ENCODE peak calls at places on chromosomes 5 and 9, in six cellular contexts. F, T, K, B, P and X are unnamed samples.

GRCh38 chr9:89969156-89969566 is 364.3 kb downstream of the GADD45G start:
- DNase-seq in K (no peak), T (no peak), P (no peak), F (no peak), B (no peak), X (no peak)

GRCh38 chr5:56289602-56289987 is 56.5 kb upstream of the ANKRD55 start:
- DNase-seq in F (no peak), B (no peak), T (no peak), P (no peak), K (no peak), X (no peak)

GRCh38 chr5:54704341-54704740 is 186.8 kb downstream of the SNX18 start:
- DNase-seq in F (no peak), T (no peak), B (no peak), K (no peak), P (no peak), X (no peak)

GRCh38 chr9:126471084-126471611 is 142.6 kb upstream of the LMX1B start:
- DNase-seq in F (peak), T (no peak), K (no peak), B (no peak), P (peak), X (no peak)

GRCh38 chr5:122500245-122501086 is 188.4 kb downstream of the SNCAIP start:
- DNase-seq in K (peak), T (no peak), B (no peak), P (no peak), F (peak), X (peak)

GRCh38 chr5:76270214-76270613 is 132.9 kb upstream of the IQGAP2 start:
- DNase-seq in F (no peak), P (peak), K (no peak), T (no peak), B (no peak), X (no peak)

GRCh38 chr9:123269316-123269715 is 930 bp upstream of the STRBP start:
- DNase-seq in P (no peak), B (no peak), K (no peak), T (no peak), F (no peak), X (peak)

GRCh38 chr5:95779611-95780010 is 42.9 kb downstream of the GLRX start:
- DNase-seq in B (no peak), P (no peak), K (no peak), T (no peak), F (peak), X (no peak)

GRCh38 chr9:111481885-111482636 is 2.1 kb downstream of the ECPAS start:
- DNase-seq in B (peak), T (no peak), P (no peak), K (no peak), F (peak), X (no peak)

GRCh38 chr9:80775515-80775914 is 913.8 kb downstream of the TLE1 start:
- DNase-seq in K (no peak), T (no peak), B (no peak), F (peak), P (no peak), X (no peak)

GRCh38 chr5:89864941-89865340 is 544.6 kb downstream of the CETN3 start:
- DNase-seq in B (peak), P (no peak), K (no peak), F (no peak), T (no peak), X (no peak)

GRCh38 chr5:123610665-123611406 is 98.9 kb downstream of the CSNK1G3 start:
- DNase-seq in K (peak), B (peak), F (peak), T (no peak), P (peak), X (no peak)

GRCh38 chr5:32057157-32058096 is 116.7 kb downstream of the GOLPH3 start:
- DNase-seq in T (no peak), F (no peak), P (no peak), B (no peak), K (no peak), X (no peak)

GRCh38 chr5:36607114-36607561 is 732 bp downstream of the SLC1A3 start:
- DNase-seq in B (peak), K (no peak), F (peak), P (peak), T (no peak), X (no peak)

GRCh38 chr9:63859475-63860215 is 1425.4 kb downstream of the FOXD4L5 start:
- DNase-seq in T (no peak), F (peak), K (no peak), P (no peak), B (peak), X (no peak)

GRCh38 chr5:82719368-82719767 is 357.8 kb downstream of the TMEM167A start:
- DNase-seq in B (no peak), P (peak), K (no peak), T (no peak), F (no peak), X (no peak)

GRCh38 chr9:5783982-5784381 is 48.9 kb downstream of the ERMP1 start:
- DNase-seq in P (no peak), B (no peak), F (no peak), T (no peak), K (no peak), X (no peak)

GRCh38 chr9:2424564-2425153 is 196.9 kb upstream of the VLDLR start:
- DNase-seq in F (no peak), T (no peak), K (no peak), P (no peak), B (no peak), X (no peak)

GRCh38 chr5:69517763-69518212 is 25.2 kb downstream of the OCLN start:
- DNase-seq in P (no peak), K (no peak), F (no peak), B (peak), T (no peak), X (no peak)

GRCh38 chr5:125659316-125660071 is 763.7 kb upstream of the GRAMD2B start:
- DNase-seq in K (peak), B (no peak), T (no peak), P (no peak), F (peak), X (no peak)

GRCh38 chr9:20990867-20991266 is 40.6 kb downstream of the HACD4 start:
- DNase-seq in B (no peak), T (no peak), K (no peak), F (no peak), P (no peak), X (no peak)

GRCh38 chr5:139755892-139756671 is 39.5 kb upstream of the PSD2 start:
- DNase-seq in P (peak), F (no peak), K (peak), B (no peak), T (no peak), X (peak)

GRCh38 chr5:177389368-177390169 is 5.3 kb downstream of the SLC34A1 start:
- DNase-seq in P (peak), F (peak), K (no peak), B (peak), T (no peak), X (no peak)

GRCh38 chr9:93120846-93121315 is 13.2 kb downstream of the NINJ1 start:
- DNase-seq in K (no peak), F (no peak), P (no peak), T (no peak), B (no peak), X (no peak)

GRCh38 chr9:77896269-77897245 is 135.1 kb downstream of the GNAQ start:
- DNase-seq in P (no peak), B (no peak), T (no peak), K (no peak), F (no peak), X (no peak)

GRCh38 chr5:67338416-67338815 is 141.8 kb upstream of the CD180 start:
- DNase-seq in K (no peak), P (no peak), F (no peak), B (no peak), T (no peak), X (no peak)

GRCh38 chr9:130825809-130826208 is 9.2 kb upstream of the ABL1 start:
- DNase-seq in T (no peak), B (no peak), F (no peak), P (no peak), K (no peak), X (no peak)

GRCh38 chr5:172005708-172006377 is 595 bp downstream of the FBXW11 start:
- DNase-seq in B (no peak), T (no peak), P (no peak), K (peak), F (peak), X (peak)

GRCh38 chr9:133371261-133371711 is 4.6 kb downstream of the SURF4 start:
- DNase-seq in B (no peak), K (no peak), T (no peak), P (no peak), F (no peak), X (no peak)

GRCh38 chr5:68994645-68995044 is 99.2 kb upstream of the SLC30A5 start:
- DNase-seq in P (peak), K (no peak), B (no peak), T (no peak), F (no peak), X (no peak)

GRCh38 chr9:34989946-34990635 is 546 bp downstream of the DNAJB5 start:
- DNase-seq in F (peak), P (peak), T (no peak), K (peak), B (no peak), X (peak)

GRCh38 chr9:128022886-128023285 is 42.1 kb upstream of the EEIG1 start:
- DNase-seq in P (no peak), K (no peak), F (peak), B (no peak), T (no peak), X (no peak)

GRCh38 chr5:126516852-126517251 is 78.2 kb downstream of the ALDH7A1 start:
- DNase-seq in K (no peak), P (no peak), B (peak), F (peak), T (no peak), X (no peak)